ENCODE peak calls at places on chromosomes 6 and 20, in six cellular contexts. D is right lobe of liver, R is psoas muscle, X is endothelial cell of umbilical vein, Z is GM23248, B is A549. N is an unnamed sample.
A peak's percentile ranks its signal among the peaks of the same experiment; 100 is the strongest.

GRCh38 chr6:1527098-1527497 is 82.6 kb upstream of the FOXC1 start:
- DNase-seq in D (no peak), Z (peak; percentile 37), X (no peak), R (peak; percentile 41), B (no peak), N (no peak)

GRCh38 chr6:148240463-148240845 is 102.2 kb upstream of the SASH1 start:
- DNase-seq in Z (peak; percentile 95), R (peak; percentile 31), B (no peak), D (no peak), X (no peak), N (no peak)

GRCh38 chr6:50007821-50008220 is 14.0 kb downstream of the DEFB110 start:
- DNase-seq in R (no peak), X (no peak), D (no peak), B (no peak), Z (peak; percentile 36), N (no peak)

GRCh38 chr20:38659613-38659880 is 57.9 kb downstream of the ARHGAP40 start:
- DNase-seq in D (no peak), X (no peak), B (no peak), R (no peak), Z (no peak), N (no peak)

GRCh38 chr6:24936641-24937317 is 1.0 kb upstream of the RIPOR2 start:
- DNase-seq in B (no peak), R (no peak), D (no peak), Z (peak; percentile 6), X (no peak), N (no peak)

GRCh38 chr20:5786930-5787826 is 37.0 kb downstream of the SHLD1 start:
- DNase-seq in Z (peak; percentile 73), R (no peak), B (no peak), X (peak; percentile 76), D (no peak), N (no peak)

GRCh38 chr6:35480176-35480575 is 12.0 kb downstream of the RPL10A start:
- DNase-seq in B (no peak), D (no peak), Z (no peak), X (no peak), R (no peak), N (no peak)

GRCh38 chr20:59078231-59078630 is 35.6 kb upstream of the PRELID3B start:
- DNase-seq in B (no peak), X (no peak), Z (no peak), R (no peak), D (no peak), N (no peak)

GRCh38 chr6:22892452-22892851 is 323.1 kb downstream of the HDGFL1 start:
- DNase-seq in Z (peak; percentile 95), B (peak; percentile 25), X (peak; percentile 96), R (no peak), D (no peak), N (peak; percentile 74)

GRCh38 chr6:4687989-4688947 is 87.9 kb upstream of the CDYL start:
- DNase-seq in R (peak; percentile 20), B (peak; percentile 72), D (no peak), Z (peak; percentile 97), X (peak; percentile 87), N (peak; percentile 66)

GRCh38 chr20:50233325-50234212 is 42.9 kb downstream of the CEBPB start:
- DNase-seq in B (no peak), D (no peak), R (no peak), X (no peak), Z (no peak), N (no peak)

GRCh38 chr6:149477544-149477943 is 7.3 kb downstream of the ZC3H12D start:
- DNase-seq in Z (no peak), D (no peak), R (no peak), B (no peak), X (no peak), N (no peak)

GRCh38 chr6:108365488-108365887 is 70.6 kb downstream of the AFG1L start:
- DNase-seq in B (no peak), X (no peak), R (no peak), D (no peak), Z (peak; percentile 22), N (no peak)

GRCh38 chr6:153065222-153065621 is 62.7 kb upstream of the MTRF1L start:
- DNase-seq in B (no peak), D (no peak), X (no peak), R (no peak), Z (no peak), N (no peak)

GRCh38 chr20:38838326-38838725 is 32.8 kb downstream of the PPP1R16B start:
- DNase-seq in R (no peak), X (no peak), D (no peak), Z (no peak), B (no peak), N (no peak)

GRCh38 chr6:3532296-3532916 is 75.6 kb upstream of the SLC22A23 start:
- DNase-seq in D (no peak), X (no peak), Z (no peak), R (no peak), B (no peak), N (no peak)

GRCh38 chr20:8756410-8756809 is 312.5 kb upstream of the PLCB4 start:
- DNase-seq in X (peak; percentile 62), R (peak; percentile 28), Z (peak; percentile 98), D (no peak), B (peak; percentile 93), N (peak; percentile 26)

GRCh38 chr20:9286501-9286900 is 217.6 kb downstream of the PLCB4 start:
- DNase-seq in X (no peak), Z (peak; percentile 11), R (no peak), B (no peak), D (no peak), N (peak; percentile 7)

GRCh38 chr6:29627762-29628418 is 5.1 kb downstream of the GABBR1 start:
- DNase-seq in B (peak; percentile 56), Z (peak; percentile 84), D (peak; percentile 68), X (peak; percentile 80), R (peak; percentile 78), N (peak; percentile 83)

GRCh38 chr20:57558614-57559285 is 2.2 kb upstream of the PCK1 start:
- DNase-seq in B (no peak), Z (no peak), R (no peak), X (no peak), D (no peak), N (no peak)

GRCh38 chr6:43436577-43437282 is 9.4 kb downstream of the ABCC10 start:
- DNase-seq in X (peak; percentile 76), R (no peak), Z (peak; percentile 83), D (no peak), B (peak; percentile 48), N (peak; percentile 68)

GRCh38 chr6:112990971-112991370 is 643.8 kb downstream of the RFPL4B start:
- DNase-seq in X (no peak), D (no peak), R (no peak), B (no peak), Z (peak; percentile 20), N (no peak)

GRCh38 chr6:100240798-100241197 is 223.9 kb downstream of the SIM1 start:
- DNase-seq in Z (no peak), D (no peak), X (no peak), B (no peak), R (no peak), N (no peak)

GRCh38 chr20:31713312-31714049 is 9.2 kb downstream of the BCL2L1 start:
- DNase-seq in X (peak; percentile 78), Z (peak; percentile 95), B (peak; percentile 78), D (no peak), R (peak; percentile 88), N (peak; percentile 93)

GRCh38 chr6:146913842-146914562 is 290.2 kb upstream of the STXBP5 start:
- DNase-seq in R (peak; percentile 64), Z (peak; percentile 97), X (peak; percentile 98), B (peak; percentile 52), D (no peak), N (peak; percentile 97)
- H3K4me3 ChIP-seq in R (peak overlapping the region; percentile 47), Z (peak overlapping the region; percentile 78), X (peak overlapping the region; percentile 45), B (peak overlapping the region; percentile 36), D (no peak overlapping the region), N (peak overlapping the region; percentile 19)

GRCh38 chr6:20200761-20201160 is 11.5 kb downstream of the MBOAT1 start:
- DNase-seq in D (no peak), R (no peak), Z (no peak), B (no peak), X (no peak), N (no peak)
- H3K27ac ChIP-seq in D (peak overlapping the region; percentile 76), R (no peak overlapping the region), Z (no peak overlapping the region), B (peak overlapping the region; percentile 71), X (no peak overlapping the region), N (peak overlapping the region; percentile 84)

DNA sequence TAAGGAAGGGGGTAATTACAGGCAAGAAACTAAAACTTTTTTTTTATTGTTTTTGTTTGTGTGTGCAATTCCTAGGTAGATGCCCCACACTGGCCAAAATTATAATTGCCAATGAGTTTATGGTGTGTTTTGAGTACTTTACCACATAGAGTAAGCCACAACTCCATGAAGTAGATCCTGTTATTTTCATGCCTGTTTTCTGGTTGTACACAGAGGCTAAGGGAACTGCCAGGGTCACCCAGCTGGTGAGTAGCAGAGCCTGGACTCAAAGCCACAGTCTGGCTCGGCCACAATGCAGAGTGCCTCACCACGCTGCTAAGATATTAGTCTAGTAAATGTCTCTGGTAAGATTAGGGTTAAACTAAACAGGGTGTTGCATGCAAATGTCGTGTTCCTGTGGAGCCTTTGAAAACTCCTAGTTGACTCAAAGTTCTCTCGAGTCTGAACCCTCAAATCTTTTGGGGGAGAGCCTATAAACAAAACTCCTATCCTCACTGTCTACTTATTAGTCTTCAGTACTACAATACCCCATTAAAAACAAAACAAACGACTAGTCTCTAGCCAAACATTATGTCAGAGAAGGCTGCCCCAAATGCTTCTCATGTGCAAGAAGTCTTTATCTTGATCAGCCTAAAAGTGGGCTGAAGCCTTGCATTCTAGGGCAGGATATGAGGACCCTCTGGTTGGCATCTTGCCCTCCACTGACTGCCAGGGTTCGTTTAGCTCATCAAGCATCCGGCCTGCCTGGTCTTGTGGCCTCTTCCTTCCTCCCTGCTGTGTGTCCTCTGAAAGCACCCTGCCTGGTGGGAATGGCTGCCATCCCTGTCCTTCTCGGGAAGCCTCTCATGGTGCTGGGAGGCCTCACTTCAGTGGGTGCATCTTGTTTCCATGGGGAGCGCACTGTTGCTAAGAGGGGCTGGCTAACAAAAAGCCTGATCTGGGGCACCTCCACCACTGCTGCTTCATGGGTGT is 4.2 kb downstream of the DUSP22 start:
- DNase-seq in R (no peak), X (peak; percentile 63), D (no peak), Z (peak; percentile 9), B (no peak), N (no peak)
- H3K4me1 ChIP-seq in R (peaks cover 57% of the 10 kb centered on the region), X (peaks cover 40% of the 10 kb centered on the region), D (no peaks in the 10 kb centered on the region), Z (peaks cover 4% of the 10 kb centered on the region), B (peaks cover 10% of the 10 kb centered on the region), N (peaks cover 10% of the 10 kb centered on the region)

GRCh38 chr6:56366112-56366852 is 118.9 kb upstream of the COL21A1 start:
- DNase-seq in Z (no peak), X (no peak), D (no peak), B (no peak), R (no peak), N (no peak)

GRCh38 chr6:56370591-56371198 is 123.3 kb upstream of the COL21A1 start:
- DNase-seq in B (peak; percentile 4), D (no peak), R (no peak), X (peak; percentile 99), Z (peak; percentile 91), N (no peak)

GRCh38 chr6:56372621-56373020 is 125.2 kb upstream of the COL21A1 start:
- DNase-seq in Z (no peak), B (no peak), X (peak; percentile 21), D (no peak), R (no peak), N (no peak)

GRCh38 chr6:56368484-56368883 is 121.1 kb upstream of the COL21A1 start:
- DNase-seq in Z (no peak), D (no peak), X (peak; percentile 76), B (no peak), R (no peak), N (no peak)

DNA sequence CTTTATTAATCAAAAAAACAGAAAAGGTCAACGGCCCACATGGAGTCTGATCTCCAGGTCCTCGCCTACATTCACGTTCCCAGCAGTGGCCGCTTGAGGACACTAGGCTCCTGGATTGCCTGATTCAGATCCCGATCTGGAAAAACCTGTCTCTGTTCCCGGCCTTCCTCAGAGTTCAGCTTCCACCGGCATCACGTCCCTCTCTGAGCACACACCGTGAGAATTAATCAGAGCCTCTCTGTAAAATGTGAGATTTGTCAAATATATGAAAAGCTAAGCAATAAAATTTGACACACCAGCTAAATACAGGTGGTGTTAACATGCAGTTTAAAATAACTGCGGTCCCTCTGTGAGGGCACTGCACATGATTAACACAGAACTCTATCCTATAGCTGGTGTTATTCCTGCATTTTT is 122.8 kb upstream of the COL21A1 start:
- DNase-seq in B (peak; percentile 23), D (peak; percentile 77), X (peak; percentile 84), Z (peak; percentile 84), R (peak; percentile 39), N (no peak)
- H3K4me3 ChIP-seq in B (no peak overlapping the region), D (no peak overlapping the region), X (peak overlapping the region; percentile 52), Z (peak overlapping the region; percentile 60), R (no peak overlapping the region), N (no peak overlapping the region)

N was measured in SJSA1.